ENCODE peak calls at places on chromosomes 4 and X, in six cellular contexts. One of them, this sample, is unnamed.

GRCh38 chr4:123479944-123480343 is 83.3 kb downstream of the SPRY1 start:
- DNase-seq in choroid plexus epithelial cell: peak; percentile 32
- DNase-seq in fibroblast of pulmonary artery: no peak
- DNase-seq in NCI-H510A: peak; percentile 19
- DNase-seq in stimulated activated naive B cell treated with anti-CD40 and anti-IgM and Interleukin-4, amounts not matched to agents 10 μg/mL and 1 μg/mL and 100 μg/mL, for 72 hours: no peak
- DNase-seq in stimulated activated CD4-positive, alpha-beta T cell treated with anti-CD3 and anti-CD28 coated beads, Interleukin-4, amount 100 ng/mL, for 24 hours: no peak
- DNase-seq in this sample: no peak

GRCh38 chr4:53917719-53918118 is 146.7 kb downstream of the CHIC2 start:
- DNase-seq in choroid plexus epithelial cell: no peak
- DNase-seq in fibroblast of pulmonary artery: no peak
- DNase-seq in NCI-H510A: no peak
- DNase-seq in stimulated activated naive B cell treated with anti-CD40 and anti-IgM and Interleukin-4, amounts not matched to agents 10 μg/mL and 1 μg/mL and 100 μg/mL, for 72 hours: no peak
- DNase-seq in stimulated activated CD4-positive, alpha-beta T cell treated with anti-CD3 and anti-CD28 coated beads, Interleukin-4, amount 100 ng/mL, for 24 hours: no peak
- DNase-seq in this sample: peak; percentile 16

GRCh38 chr4:84730375-84730774 is 147.4 kb downstream of the CDS1 start:
- DNase-seq in choroid plexus epithelial cell: no peak
- DNase-seq in fibroblast of pulmonary artery: no peak
- DNase-seq in NCI-H510A: no peak
- DNase-seq in stimulated activated naive B cell treated with anti-CD40 and anti-IgM and Interleukin-4, amounts not matched to agents 10 μg/mL and 1 μg/mL and 100 μg/mL, for 72 hours: no peak
- DNase-seq in stimulated activated CD4-positive, alpha-beta T cell treated with anti-CD3 and anti-CD28 coated beads, Interleukin-4, amount 100 ng/mL, for 24 hours: no peak
- DNase-seq in this sample: no peak

GRCh38 chr4:54390670-54391069 is 161.6 kb downstream of the PDGFRA start:
- DNase-seq in choroid plexus epithelial cell: no peak
- DNase-seq in fibroblast of pulmonary artery: no peak
- DNase-seq in NCI-H510A: no peak
- DNase-seq in stimulated activated naive B cell treated with anti-CD40 and anti-IgM and Interleukin-4, amounts not matched to agents 10 μg/mL and 1 μg/mL and 100 μg/mL, for 72 hours: no peak
- DNase-seq in stimulated activated CD4-positive, alpha-beta T cell treated with anti-CD3 and anti-CD28 coated beads, Interleukin-4, amount 100 ng/mL, for 24 hours: no peak
- DNase-seq in this sample: no peak

GRCh38 chr4:57211131-57211530 is 100.9 kb upstream of the IGFBP7 start:
- DNase-seq in choroid plexus epithelial cell: no peak
- DNase-seq in fibroblast of pulmonary artery: no peak
- DNase-seq in NCI-H510A: no peak
- DNase-seq in stimulated activated naive B cell treated with anti-CD40 and anti-IgM and Interleukin-4, amounts not matched to agents 10 μg/mL and 1 μg/mL and 100 μg/mL, for 72 hours: no peak
- DNase-seq in stimulated activated CD4-positive, alpha-beta T cell treated with anti-CD3 and anti-CD28 coated beads, Interleukin-4, amount 100 ng/mL, for 24 hours: no peak
- DNase-seq in this sample: no peak

GRCh38 chrX:155745792-155746191 is 133.0 kb upstream of the TMLHE start:
- DNase-seq in choroid plexus epithelial cell: peak; percentile 30
- DNase-seq in fibroblast of pulmonary artery: peak; percentile 41
- DNase-seq in NCI-H510A: no peak
- DNase-seq in stimulated activated naive B cell treated with anti-CD40 and anti-IgM and Interleukin-4, amounts not matched to agents 10 μg/mL and 1 μg/mL and 100 μg/mL, for 72 hours: no peak
- DNase-seq in stimulated activated CD4-positive, alpha-beta T cell treated with anti-CD3 and anti-CD28 coated beads, Interleukin-4, amount 100 ng/mL, for 24 hours: no peak
- DNase-seq in this sample: peak; percentile 41

GRCh38 chr4:10753856-10754384 is 69.4 kb upstream of the CLNK start:
- DNase-seq in choroid plexus epithelial cell: no peak
- DNase-seq in fibroblast of pulmonary artery: no peak
- DNase-seq in NCI-H510A: no peak
- DNase-seq in stimulated activated naive B cell treated with anti-CD40 and anti-IgM and Interleukin-4, amounts not matched to agents 10 μg/mL and 1 μg/mL and 100 μg/mL, for 72 hours: no peak
- DNase-seq in stimulated activated CD4-positive, alpha-beta T cell treated with anti-CD3 and anti-CD28 coated beads, Interleukin-4, amount 100 ng/mL, for 24 hours: no peak
- DNase-seq in this sample: no peak

GRCh38 chr4:156280726-156281125 is 327.1 kb upstream of the CTSO start:
- DNase-seq in choroid plexus epithelial cell: no peak
- DNase-seq in fibroblast of pulmonary artery: no peak
- DNase-seq in NCI-H510A: no peak
- DNase-seq in stimulated activated naive B cell treated with anti-CD40 and anti-IgM and Interleukin-4, amounts not matched to agents 10 μg/mL and 1 μg/mL and 100 μg/mL, for 72 hours: no peak
- DNase-seq in stimulated activated CD4-positive, alpha-beta T cell treated with anti-CD3 and anti-CD28 coated beads, Interleukin-4, amount 100 ng/mL, for 24 hours: no peak
- DNase-seq in this sample: no peak

GRCh38 chrX:2430265-2430825 is 70.4 kb downstream of the DHRSX start:
- DNase-seq in choroid plexus epithelial cell: no peak
- DNase-seq in fibroblast of pulmonary artery: no peak
- DNase-seq in NCI-H510A: no peak
- DNase-seq in stimulated activated naive B cell treated with anti-CD40 and anti-IgM and Interleukin-4, amounts not matched to agents 10 μg/mL and 1 μg/mL and 100 μg/mL, for 72 hours: no peak
- DNase-seq in stimulated activated CD4-positive, alpha-beta T cell treated with anti-CD3 and anti-CD28 coated beads, Interleukin-4, amount 100 ng/mL, for 24 hours: no peak
- DNase-seq in this sample: no peak

GRCh38 chr4:6336166-6336565 is 66.5 kb downstream of the WFS1 start:
- DNase-seq in choroid plexus epithelial cell: no peak
- DNase-seq in fibroblast of pulmonary artery: no peak
- DNase-seq in NCI-H510A: no peak
- DNase-seq in stimulated activated naive B cell treated with anti-CD40 and anti-IgM and Interleukin-4, amounts not matched to agents 10 μg/mL and 1 μg/mL and 100 μg/mL, for 72 hours: no peak
- DNase-seq in stimulated activated CD4-positive, alpha-beta T cell treated with anti-CD3 and anti-CD28 coated beads, Interleukin-4, amount 100 ng/mL, for 24 hours: no peak
- DNase-seq in this sample: no peak

GRCh38 chr4:1206299-1207156 is 34.1 kb upstream of the SPON2 start:
- DNase-seq in choroid plexus epithelial cell: no peak
- DNase-seq in fibroblast of pulmonary artery: no peak
- DNase-seq in NCI-H510A: no peak
- DNase-seq in stimulated activated naive B cell treated with anti-CD40 and anti-IgM and Interleukin-4, amounts not matched to agents 10 μg/mL and 1 μg/mL and 100 μg/mL, for 72 hours: no peak
- DNase-seq in stimulated activated CD4-positive, alpha-beta T cell treated with anti-CD3 and anti-CD28 coated beads, Interleukin-4, amount 100 ng/mL, for 24 hours: no peak
- DNase-seq in this sample: no peak

GRCh38 chr4:17475481-17475880 is 36.4 kb downstream of the QDPR start:
- DNase-seq in choroid plexus epithelial cell: peak; percentile 67
- DNase-seq in fibroblast of pulmonary artery: peak; percentile 64
- DNase-seq in NCI-H510A: no peak
- DNase-seq in stimulated activated naive B cell treated with anti-CD40 and anti-IgM and Interleukin-4, amounts not matched to agents 10 μg/mL and 1 μg/mL and 100 μg/mL, for 72 hours: no peak
- DNase-seq in stimulated activated CD4-positive, alpha-beta T cell treated with anti-CD3 and anti-CD28 coated beads, Interleukin-4, amount 100 ng/mL, for 24 hours: no peak
- DNase-seq in this sample: peak; percentile 31

GRCh38 chr4:78057135-78057599 is at the start of gene FRAS1:
- DNase-seq in choroid plexus epithelial cell: peak; percentile 26
- DNase-seq in fibroblast of pulmonary artery: peak; percentile 24
- DNase-seq in NCI-H510A: peak; percentile 37
- DNase-seq in stimulated activated naive B cell treated with anti-CD40 and anti-IgM and Interleukin-4, amounts not matched to agents 10 μg/mL and 1 μg/mL and 100 μg/mL, for 72 hours: no peak
- DNase-seq in stimulated activated CD4-positive, alpha-beta T cell treated with anti-CD3 and anti-CD28 coated beads, Interleukin-4, amount 100 ng/mL, for 24 hours: no peak
- DNase-seq in this sample: peak; percentile 36

GRCh38 chrX:115493015-115493414 is 68.0 kb upstream of the PLS3 start:
- DNase-seq in choroid plexus epithelial cell: no peak
- DNase-seq in fibroblast of pulmonary artery: no peak
- DNase-seq in NCI-H510A: no peak
- DNase-seq in stimulated activated naive B cell treated with anti-CD40 and anti-IgM and Interleukin-4, amounts not matched to agents 10 μg/mL and 1 μg/mL and 100 μg/mL, for 72 hours: no peak
- DNase-seq in stimulated activated CD4-positive, alpha-beta T cell treated with anti-CD3 and anti-CD28 coated beads, Interleukin-4, amount 100 ng/mL, for 24 hours: no peak
- DNase-seq in this sample: no peak

GRCh38 chr4:151173751-151174325 is 74.4 kb downstream of the RPS3A start:
- DNase-seq in choroid plexus epithelial cell: peak; percentile 85
- DNase-seq in fibroblast of pulmonary artery: peak; percentile 81
- DNase-seq in NCI-H510A: no peak
- DNase-seq in stimulated activated naive B cell treated with anti-CD40 and anti-IgM and Interleukin-4, amounts not matched to agents 10 μg/mL and 1 μg/mL and 100 μg/mL, for 72 hours: no peak
- DNase-seq in stimulated activated CD4-positive, alpha-beta T cell treated with anti-CD3 and anti-CD28 coated beads, Interleukin-4, amount 100 ng/mL, for 24 hours: no peak
- DNase-seq in this sample: no peak

GRCh38 chrX:95346854-95347253 is 1337.8 kb upstream of the DIAPH2 start:
- DNase-seq in choroid plexus epithelial cell: peak; percentile 3
- DNase-seq in fibroblast of pulmonary artery: peak; percentile 1
- DNase-seq in NCI-H510A: no peak
- DNase-seq in stimulated activated naive B cell treated with anti-CD40 and anti-IgM and Interleukin-4, amounts not matched to agents 10 μg/mL and 1 μg/mL and 100 μg/mL, for 72 hours: no peak
- DNase-seq in stimulated activated CD4-positive, alpha-beta T cell treated with anti-CD3 and anti-CD28 coated beads, Interleukin-4, amount 100 ng/mL, for 24 hours: no peak
- DNase-seq in this sample: no peak

GRCh38 chr4:74624351-74625151 is 169.8 kb downstream of the BTC start:
- DNase-seq in choroid plexus epithelial cell: peak; percentile 97
- DNase-seq in fibroblast of pulmonary artery: peak; percentile 96
- DNase-seq in NCI-H510A: no peak
- DNase-seq in stimulated activated naive B cell treated with anti-CD40 and anti-IgM and Interleukin-4, amounts not matched to agents 10 μg/mL and 1 μg/mL and 100 μg/mL, for 72 hours: no peak
- DNase-seq in stimulated activated CD4-positive, alpha-beta T cell treated with anti-CD3 and anti-CD28 coated beads, Interleukin-4, amount 100 ng/mL, for 24 hours: no peak
- DNase-seq in this sample: peak; percentile 89

GRCh38 chrX:34300871-34301270 is 168.8 kb upstream of the FAM47A start:
- DNase-seq in choroid plexus epithelial cell: peak; percentile 72
- DNase-seq in fibroblast of pulmonary artery: peak; percentile 65
- DNase-seq in NCI-H510A: no peak
- DNase-seq in stimulated activated naive B cell treated with anti-CD40 and anti-IgM and Interleukin-4, amounts not matched to agents 10 μg/mL and 1 μg/mL and 100 μg/mL, for 72 hours: peak; percentile 6
- DNase-seq in stimulated activated CD4-positive, alpha-beta T cell treated with anti-CD3 and anti-CD28 coated beads, Interleukin-4, amount 100 ng/mL, for 24 hours: peak; percentile 3
- DNase-seq in this sample: peak; percentile 69

GRCh38 chr4:118683513-118683912 is 1.7 kb upstream of the METTL14 start:
- DNase-seq in choroid plexus epithelial cell: peak; percentile 21
- DNase-seq in fibroblast of pulmonary artery: no peak
- DNase-seq in NCI-H510A: no peak
- DNase-seq in stimulated activated naive B cell treated with anti-CD40 and anti-IgM and Interleukin-4, amounts not matched to agents 10 μg/mL and 1 μg/mL and 100 μg/mL, for 72 hours: no peak
- DNase-seq in stimulated activated CD4-positive, alpha-beta T cell treated with anti-CD3 and anti-CD28 coated beads, Interleukin-4, amount 100 ng/mL, for 24 hours: no peak
- DNase-seq in this sample: no peak

GRCh38 chr4:95091272-95091671 is 333.5 kb downstream of the BMPR1B start:
- DNase-seq in choroid plexus epithelial cell: peak; percentile 72
- DNase-seq in fibroblast of pulmonary artery: peak; percentile 27
- DNase-seq in NCI-H510A: no peak
- DNase-seq in stimulated activated naive B cell treated with anti-CD40 and anti-IgM and Interleukin-4, amounts not matched to agents 10 μg/mL and 1 μg/mL and 100 μg/mL, for 72 hours: no peak
- DNase-seq in stimulated activated CD4-positive, alpha-beta T cell treated with anti-CD3 and anti-CD28 coated beads, Interleukin-4, amount 100 ng/mL, for 24 hours: no peak
- DNase-seq in this sample: no peak